ENCODE peak calls at places on chromosomes 4 and X, in eight cellular contexts. J is fibroblast of lung, M is GM23248, Y is endodermal cell, Q is vagina, B is small intestine, A is neuronal stem cell, K is aorta. I is an unnamed sample.

GRCh38 chrX:103733017-103733416 is 22.3 kb downstream of the TMEM31 start:
- DNase-seq in Y (no peak), Q (no peak), A (no peak), J (no peak), B (no peak), K (no peak), M (peak; percentile 43), I (no peak)

GRCh38 chr4:13865871-13866669 is 238.5 kb upstream of the BOD1L1 start:
- DNase-seq in B (peak; percentile 29), A (no peak), Q (no peak), J (peak; percentile 17), Y (no peak), K (no peak), M (peak; percentile 39), I (no peak)

GRCh38 chr4:114161809-114162208 is 182.4 kb upstream of the ARSJ start:
- DNase-seq in Q (no peak), J (no peak), M (no peak), A (no peak), B (no peak), Y (peak; percentile 71), K (no peak), I (no peak)

GRCh38 chrX:45623266-45623665 is 422.6 kb upstream of the DIPK2B start:
- DNase-seq in M (peak; percentile 83), B (no peak), Y (no peak), K (no peak), A (no peak), Q (no peak), J (peak; percentile 96), I (no peak)

GRCh38 chr4:6608758-6609414 is 31.6 kb upstream of the MRFAP1 start:
- DNase-seq in K (no peak), Q (no peak), B (no peak), Y (peak; percentile 75), J (no peak), A (peak; percentile 21), M (no peak), I (no peak)

GRCh38 chr4:20288846-20289512 is 37.3 kb downstream of the SLIT2 start:
- DNase-seq in Y (no peak), Q (no peak), K (no peak), J (peak; percentile 29), A (no peak), B (no peak), M (peak; percentile 83), I (no peak)

GRCh38 chr4:24559032-24559821 is 25.1 kb downstream of the DHX15 start:
- DNase-seq in M (peak; percentile 51), J (no peak), A (no peak), Y (no peak), B (no peak), K (no peak), Q (no peak), I (no peak)

GRCh38 chr4:155552180-155552579 is 114.5 kb upstream of the GUCY1A1 start:
- DNase-seq in J (no peak), Y (peak; percentile 55), A (no peak), M (peak; percentile 15), K (no peak), B (no peak), Q (no peak), I (no peak)

GRCh38 chr4:11341337-11342043 is 87.2 kb downstream of the HS3ST1 start:
- DNase-seq in J (no peak), Q (no peak), A (no peak), Y (no peak), M (no peak), K (no peak), B (no peak), I (no peak)

GRCh38 chrX:119406739-119407138 is 7.6 kb downstream of the SLC25A43 start:
- DNase-seq in B (no peak), K (no peak), M (peak; percentile 71), A (no peak), J (no peak), Q (no peak), Y (no peak), I (no peak)

GRCh38 chr4:150181536-150181935 is 103.3 kb downstream of the DCLK2 start:
- DNase-seq in J (peak; percentile 41), K (no peak), A (no peak), B (no peak), Y (no peak), M (peak; percentile 13), Q (no peak), I (no peak)

GRCh38 chrX:44733931-44734330 is 109.9 kb upstream of the DUSP21 start:
- DNase-seq in K (no peak), A (no peak), Q (no peak), J (peak; percentile 1), B (no peak), Y (no peak), M (peak; percentile 54), I (no peak)

GRCh38 chr4:160495356-160495755 is 1392.5 kb downstream of the RAPGEF2 start:
- DNase-seq in B (no peak), A (no peak), Q (no peak), K (no peak), M (no peak), J (no peak), Y (no peak), I (no peak)

GRCh38 chr4:45580306-45580705 is 543.5 kb downstream of the GABRG1 start:
- DNase-seq in B (no peak), J (peak; percentile 11), Y (no peak), K (no peak), M (no peak), A (no peak), Q (no peak), I (no peak)

GRCh38 chr4:20646287-20646686 is 54.0 kb upstream of the PACRGL start:
- DNase-seq in B (no peak), Y (no peak), Q (no peak), J (peak; percentile 6), K (no peak), M (no peak), A (no peak), I (no peak)

GRCh38 chr4:23930750-23931488 is 41.1 kb upstream of the PPARGC1A start:
- DNase-seq in K (peak; percentile 74), Q (no peak), A (no peak), Y (peak; percentile 73), J (peak; percentile 63), M (peak; percentile 45), B (peak; percentile 94), I (no peak)

GRCh38 chrX:153521034-153521433 is 3.6 kb downstream of the ATP2B3 start:
- DNase-seq in M (peak; percentile 71), A (no peak), Y (no peak), J (peak; percentile 4), Q (no peak), K (no peak), B (no peak), I (no peak)

GRCh38 chrX:103248553-103248952 is 6.4 kb downstream of the TCEAL8 start:
- DNase-seq in Y (no peak), Q (no peak), K (no peak), B (peak; percentile 12), M (peak; percentile 24), A (no peak), J (peak; percentile 42), I (no peak)

GRCh38 chr4:98242538-98242937 is 18.6 kb upstream of the RAP1GDS1 start:
- DNase-seq in Q (no peak), K (no peak), B (no peak), Y (no peak), J (no peak), M (no peak), A (no peak), I (no peak)

DNA sequence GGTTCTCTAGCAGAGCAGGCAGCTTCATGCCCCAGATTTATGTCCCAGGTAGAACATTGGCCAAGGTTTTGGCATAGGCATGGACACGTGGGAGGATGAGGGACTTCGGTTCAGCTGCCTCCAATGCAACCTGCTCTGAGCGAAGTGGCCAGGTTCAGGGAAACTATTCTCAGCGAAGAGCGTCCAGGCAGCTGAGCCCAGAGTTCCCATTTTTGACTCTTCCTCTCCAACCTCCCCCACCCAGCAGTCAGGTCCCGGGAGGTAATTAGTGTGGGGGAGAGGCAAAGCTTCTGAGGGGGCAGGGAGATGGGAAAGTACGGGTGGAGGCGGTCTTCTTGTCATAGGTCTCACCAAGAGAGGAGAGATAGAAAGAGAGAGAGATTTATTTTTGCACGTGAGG is 1.0 kb downstream of the GABRA4 start:
- DNase-seq in Y (no peak), M (no peak), J (no peak), K (no peak), Q (no peak), A (no peak), B (no peak), I (no peak)
- H3K27me3 ChIP-seq in Y (peaks cover 63% of the 10 kb centered on the region), M (peaks cover 18% of the 10 kb centered on the region), J (peaks cover 6% of the 10 kb centered on the region), K (no peaks in the 10 kb centered on the region), Q (no peaks in the 10 kb centered on the region), A (peaks cover 50% of the 10 kb centered on the region), B (peaks cover 11% of the 10 kb centered on the region), I (no peaks in the 10 kb centered on the region)

DNA sequence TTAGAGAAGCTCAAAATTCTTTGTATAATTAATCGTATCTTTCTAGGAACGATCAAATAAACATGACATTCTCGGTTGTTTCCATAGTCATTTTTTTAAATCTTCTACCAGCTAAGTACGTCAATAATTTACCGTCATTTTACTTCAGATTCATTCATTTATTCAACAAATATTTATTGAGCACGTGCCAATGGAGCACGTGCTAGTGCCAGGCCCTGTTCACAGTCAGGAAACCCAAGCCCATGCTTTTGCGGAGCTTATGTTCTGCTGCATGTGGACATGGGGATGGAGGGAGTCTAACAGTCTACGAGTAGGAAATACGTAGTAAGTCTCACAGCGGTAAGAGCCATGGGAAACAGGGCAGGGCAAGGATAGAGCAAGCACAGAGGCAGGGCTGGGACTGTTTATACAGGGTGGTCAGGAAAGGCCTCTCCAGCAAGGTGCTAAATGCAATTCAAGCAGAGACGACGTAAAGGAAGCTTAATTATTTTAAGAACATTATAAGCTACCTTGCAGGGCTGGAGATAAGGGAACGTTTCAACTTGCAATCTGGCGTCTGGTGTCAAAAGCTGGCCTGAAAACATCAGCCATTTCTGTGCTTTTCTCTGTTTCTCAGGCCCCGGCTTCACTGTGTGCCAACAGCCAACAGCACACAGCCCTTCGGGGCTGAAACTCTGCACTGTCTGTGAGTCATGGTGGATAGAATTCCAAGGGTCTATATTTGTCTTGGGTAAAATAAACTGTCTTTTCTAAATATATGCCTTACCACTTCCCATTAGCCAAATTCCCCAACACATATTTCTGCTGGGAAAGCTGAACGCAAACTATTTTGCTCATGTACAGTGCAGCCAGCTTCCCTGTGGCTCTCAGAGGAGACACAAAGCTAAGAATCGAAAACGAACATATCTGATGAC is 517.0 kb upstream of the ZFP42 start:
- DNase-seq in K (peak; percentile 76), Q (no peak), J (peak; percentile 93), Y (no peak), A (no peak), M (peak; percentile 51), B (no peak), I (no peak)
- H3K27me3 ChIP-seq in K (no peaks in the 10 kb centered on the region), Q (no peaks in the 10 kb centered on the region), J (no peaks in the 10 kb centered on the region), Y (no peaks in the 10 kb centered on the region), A (no peaks in the 10 kb centered on the region), M (no peaks in the 10 kb centered on the region), B (no peaks in the 10 kb centered on the region), I (no peaks in the 10 kb centered on the region)

DNA sequence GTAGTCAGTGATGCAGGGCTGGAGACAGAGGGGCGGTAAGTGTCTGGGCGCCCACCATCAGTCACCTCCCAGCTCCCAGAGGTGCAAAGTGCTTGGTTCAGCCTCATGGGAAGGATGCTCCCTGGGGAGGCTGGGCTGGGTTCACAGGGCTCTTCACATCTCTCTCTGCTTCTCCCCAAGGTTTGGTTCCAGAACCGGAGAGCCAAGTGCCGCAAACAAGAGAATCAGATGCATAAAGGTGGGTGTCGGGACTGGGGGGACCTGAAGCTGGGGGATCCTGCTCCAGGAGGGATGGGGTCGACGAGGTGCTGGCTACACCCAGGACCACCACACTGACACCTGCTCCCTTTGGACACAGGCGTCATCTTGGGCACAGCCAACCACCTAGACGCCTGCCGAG is 10.1 kb downstream of the SHOX start:
- DNase-seq in A (no peak), Y (no peak), Q (peak; percentile 72), J (no peak), B (no peak), M (no peak), K (no peak), I (no peak)
- H3K27me3 ChIP-seq in A (peaks cover 59% of the 10 kb centered on the region), Y (peaks cover 95% of the 10 kb centered on the region), Q (no peaks in the 10 kb centered on the region), J (no peaks in the 10 kb centered on the region), B (peaks cover 26% of the 10 kb centered on the region), M (no peaks in the 10 kb centered on the region), K (no peaks in the 10 kb centered on the region), I (no peaks in the 10 kb centered on the region)

GRCh38 chr4:74934822-74935326 is 2.0 kb downstream of the PARM1 start:
- DNase-seq in B (no peak), J (no peak), M (peak; percentile 1), A (no peak), Y (no peak), Q (no peak), K (no peak), I (peak; percentile 38)
- H3K27me3 ChIP-seq in B (no peaks in the 10 kb centered on the region), J (peaks cover 9% of the 10 kb centered on the region), M (peaks cover 78% of the 10 kb centered on the region), A (peaks cover 27% of the 10 kb centered on the region), Y (peaks cover 64% of the 10 kb centered on the region), Q (no peaks in the 10 kb centered on the region), K (no peaks in the 10 kb centered on the region), I (no peaks in the 10 kb centered on the region)

I was measured in ovary.